ENCODE peak calls at places on chromosomes 12 and 14, in eight cellular contexts. T is esophagus squamous epithelium, O is suprapubic skin, V is astrocyte of the spinal cord, W is uterus, G is ovary, K is GM13977, B is heart left ventricle. Z is an unnamed sample.

GRCh38 chr12:79534029-79534867 is 156.5 kb downstream of the PAWR start:
- DNase-seq in W (no peak), V (no peak), T (no peak), B (no peak), G (no peak), O (no peak), K (no peak), Z (no peak)

GRCh38 chr12:50072198-50072907 is 12.8 kb upstream of the SMARCD1 start:
- DNase-seq in G (no peak), O (no peak), K (no peak), V (no peak), W (no peak), B (no peak), T (no peak), Z (no peak)

GRCh38 chr12:107415834-107416233 is 269.8 kb upstream of the PWP1 start:
- DNase-seq in B (no peak), G (no peak), T (no peak), V (peak), O (no peak), K (no peak), W (no peak), Z (no peak)

GRCh38 chr12:116466536-116466935 is 92.6 kb upstream of the MAP1LC3B2 start:
- DNase-seq in W (no peak), G (no peak), B (no peak), V (no peak), O (no peak), T (no peak), K (no peak), Z (no peak)

GRCh38 chr12:71719647-71720370 is 33.9 kb downstream of the TMEM19 start:
- DNase-seq in K (no peak), W (no peak), B (no peak), T (no peak), G (no peak), O (no peak), V (no peak), Z (no peak)

GRCh38 chr12:43655586-43655985 is 103.0 kb downstream of the PUS7L start:
- DNase-seq in B (no peak), T (no peak), O (no peak), V (peak), G (no peak), W (no peak), K (no peak), Z (no peak)

GRCh38 chr14:97402279-97402678 is 605.1 kb downstream of the VRK1 start:
- DNase-seq in B (no peak), V (no peak), T (no peak), K (no peak), G (no peak), W (no peak), O (no peak), Z (no peak)

GRCh38 chr12:119835068-119835467 is 42.1 kb downstream of the CIT start:
- DNase-seq in O (no peak), K (no peak), T (no peak), V (no peak), B (no peak), W (no peak), G (no peak), Z (no peak)

GRCh38 chr14:33307691-33308369 is 369.2 kb downstream of the NPAS3 start:
- DNase-seq in O (peak), G (peak), B (peak), K (no peak), T (no peak), W (peak), V (peak), Z (no peak)

GRCh38 chr14:22386924-22387775 is 201.9 kb downstream of the DAD1 start:
- DNase-seq in B (no peak), T (no peak), O (no peak), G (peak), W (peak), K (peak), V (peak), Z (peak)

GRCh38 chr12:98883231-98883630 is 238.1 kb downstream of the APAF1 start:
- DNase-seq in W (no peak), B (no peak), G (no peak), K (no peak), O (no peak), T (no peak), V (no peak), Z (no peak)

GRCh38 chr12:57106021-57106708 is 5.0 kb downstream of the STAT6 start:
- DNase-seq in T (no peak), B (no peak), V (no peak), W (no peak), K (no peak), O (no peak), G (peak), Z (peak)

GRCh38 chr12:3523728-3524127 is 32.7 kb downstream of the PRMT8 start:
- DNase-seq in V (no peak), B (no peak), K (no peak), T (no peak), W (no peak), G (no peak), O (no peak), Z (no peak)

GRCh38 chr12:26723379-26724308 is 109.3 kb downstream of the ITPR2 start:
- DNase-seq in T (no peak), O (no peak), K (no peak), W (no peak), V (peak), B (no peak), G (no peak), Z (no peak)

GRCh38 chr12:26721800-26722199 is 111.2 kb downstream of the ITPR2 start:
- DNase-seq in T (no peak), B (no peak), V (no peak), W (no peak), K (no peak), G (no peak), O (no peak), Z (no peak)

GRCh38 chr12:26715232-26715631 is 117.8 kb downstream of the ITPR2 start:
- DNase-seq in K (no peak), G (no peak), O (no peak), W (no peak), T (no peak), V (no peak), B (no peak), Z (no peak)

GRCh38 chr12:26724309-26724702 is 108.7 kb downstream of the ITPR2 start:
- DNase-seq in T (no peak), B (no peak), O (no peak), V (no peak), W (no peak), K (no peak), G (no peak), Z (no peak)

DNA sequence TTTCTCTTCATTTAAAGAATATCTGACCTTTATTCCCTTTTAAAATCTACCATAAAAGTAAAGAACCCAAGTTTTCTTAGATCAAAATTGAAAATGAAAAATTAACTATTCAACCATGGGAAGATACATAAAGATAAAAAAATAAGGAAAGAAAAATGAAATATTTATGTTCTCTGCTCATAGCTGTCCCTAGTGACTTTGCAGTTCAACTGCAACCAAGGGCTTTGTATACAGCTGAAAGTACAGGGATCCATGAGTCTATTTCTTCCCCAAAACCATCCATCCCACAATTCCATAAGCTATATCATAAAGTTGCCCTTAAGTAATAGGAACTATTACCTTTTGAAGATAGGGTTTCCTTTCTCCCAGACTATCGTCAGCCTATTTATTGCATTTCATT is 113.1 kb downstream of the ITPR2 start:
- DNase-seq in K (no peak), O (no peak), V (no peak), T (no peak), G (no peak), W (no peak), B (no peak), Z (no peak)
- TF ChIP-seq CTCF in K (no peak), O (peak), V (peak), T (no peak), G (no peak), W (no peak), B (no peak), Z (no peak)

GRCh38 chr14:45664668-45665356 is 411.8 kb upstream of the MIS18BP1 start:
- DNase-seq in G (no peak), O (no peak), V (no peak), T (no peak), W (no peak), B (peak), K (no peak), Z (no peak)
- TF ChIP-seq CTCF in G (no peak), O (no peak), V (peak), T (no peak), W (no peak), B (no peak), K (no peak), Z (no peak)

DNA sequence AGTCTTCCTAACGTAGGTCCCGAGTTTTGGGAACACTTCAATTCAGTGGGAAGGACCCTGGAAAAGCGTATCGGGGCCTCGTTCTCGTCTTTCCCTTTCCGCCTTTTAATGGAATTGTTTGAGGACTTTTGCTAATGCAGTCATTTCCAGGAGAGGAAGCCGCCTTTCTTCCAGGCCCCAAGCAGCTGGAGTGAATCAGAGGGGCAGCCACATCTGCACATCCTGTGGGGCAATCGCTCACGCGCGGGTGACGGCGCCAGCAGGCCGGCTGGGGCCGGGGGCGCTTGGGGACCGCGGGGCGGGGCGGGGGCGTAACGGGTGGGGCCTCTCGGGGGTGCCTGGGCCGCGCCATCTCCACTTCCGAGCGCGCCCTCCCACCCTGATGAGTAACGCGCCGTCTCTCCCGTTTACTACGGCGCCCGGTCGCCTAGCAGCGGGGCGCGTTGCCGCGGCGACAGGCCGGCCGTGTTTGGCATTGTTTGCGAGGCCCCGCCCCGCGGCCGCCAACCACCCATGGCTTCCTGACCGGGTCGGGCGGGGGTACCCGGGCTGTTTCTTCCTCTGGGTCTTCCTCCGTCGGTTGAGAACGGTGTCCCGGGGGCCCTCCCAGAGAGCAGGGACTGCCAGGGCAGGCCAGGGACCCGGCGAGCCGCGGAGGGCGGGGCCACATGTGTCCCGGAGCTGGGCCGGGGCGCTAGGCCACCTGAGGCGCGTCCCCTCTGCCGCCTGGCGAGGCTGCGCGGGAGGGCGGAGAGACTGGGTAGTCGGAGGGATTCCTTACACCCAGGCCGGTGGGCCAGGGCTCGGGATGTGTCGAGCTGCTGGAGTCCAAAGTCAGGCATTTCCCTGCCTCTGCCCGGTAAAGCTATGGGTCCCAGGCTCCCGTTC is 2.3 kb downstream of the GSG1 start:
- DNase-seq in G (peak), O (peak), T (peak), V (peak), W (peak), K (peak), B (peak), Z (peak)
- TF ChIP-seq CTCF in G (no peak), O (no peak), T (no peak), V (no peak), W (no peak), K (no peak), B (no peak), Z (no peak)

GRCh38 chr14:93033983-93034670 is 81.6 kb downstream of the ITPK1 start:
- DNase-seq in O (no peak), V (no peak), T (no peak), G (no peak), W (no peak), B (no peak), K (peak), Z (peak)

GRCh38 chr14:93032301-93032929 is 83.3 kb downstream of the ITPK1 start:
- DNase-seq in B (no peak), G (no peak), K (no peak), W (no peak), O (no peak), V (no peak), T (no peak), Z (no peak)

GRCh38 chr14:93034671-93034994 is 81.1 kb downstream of the ITPK1 start:
- DNase-seq in G (no peak), O (no peak), V (no peak), W (no peak), B (no peak), T (no peak), K (no peak), Z (no peak)

GRCh38 chr14:93031505-93032300 is 84.0 kb downstream of the ITPK1 start:
- DNase-seq in G (no peak), K (no peak), T (no peak), O (no peak), B (no peak), V (no peak), W (no peak), Z (no peak)

GRCh38 chr14:93033039-93033982 is 82.4 kb downstream of the ITPK1 start:
- DNase-seq in V (no peak), W (no peak), G (no peak), B (no peak), T (no peak), O (no peak), K (no peak), Z (no peak)
- TF ChIP-seq CTCF in V (no peak), W (no peak), G (no peak), B (no peak), T (no peak), O (no peak), K (no peak), Z (no peak)

GRCh38 chr14:105974902-105975301 is 448.5 kb downstream of the TMEM121 start:
- DNase-seq in K (peak), O (no peak), V (no peak), W (no peak), G (no peak), T (no peak), B (no peak), Z (peak)
- TF ChIP-seq CTCF in K (peak), O (no peak), V (no peak), W (peak), G (no peak), T (no peak), B (no peak), Z (peak)